ENCODE peak calls at places on chromosome 6, in ten cellular contexts. C is GM04504; Y is cardiac muscle cell; A is neural crest cell; O is AG10803; K is OCI-LY7; W is stimulated activated effector memory CD8-positive, alpha-beta T cell treated with anti-CD3 and anti-CD28 coated beads, Interleukin-12 subunit alpha, Interleukin-12 subunit beta, amount 100 ng/mL, for 72 hours; R is NCI-H187 treated with DMSO at 0.1 percent for 48 hours; S is LoVo; J is amygdala. D is an unnamed sample.

GRCh38 chr6:1708820-1709612 is 99.3 kb downstream of the FOXC1 start:
- DNase-seq in C (no peak), Y (no peak), A (peak; percentile 8), O (no peak), K (no peak), W (no peak), R (no peak), S (no peak), J (no peak), D (no peak)

GRCh38 chr6:81861281-81861680 is 108.8 kb upstream of the TENT5A start:
- DNase-seq in C (no peak), Y (no peak), A (no peak), O (no peak), K (no peak), W (no peak), R (no peak), S (no peak), J (no peak), D (no peak)

GRCh38 chr6:154297711-154298110 is 58.9 kb downstream of the IPCEF1 start:
- DNase-seq in C (no peak), Y (peak; percentile 72), A (no peak), O (peak; percentile 44), K (no peak), W (no peak), R (no peak), S (no peak), J (no peak), D (no peak)

GRCh38 chr6:53432318-53433161 is 83.8 kb upstream of the ELOVL5 start:
- DNase-seq in C (no peak), Y (no peak), A (no peak), O (peak; percentile 58), K (no peak), W (no peak), R (no peak), S (no peak), J (no peak), D (no peak)

GRCh38 chr6:152206072-152206818 is 398.8 kb downstream of the ESR1 start:
- DNase-seq in C (no peak), Y (peak; percentile 13), A (peak; percentile 8), O (peak; percentile 9), K (peak; percentile 32), W (no peak), R (no peak), S (no peak), J (no peak), D (no peak)

GRCh38 chr6:115882174-115882573 is 178.5 kb downstream of the FRK start:
- DNase-seq in C (no peak), Y (no peak), A (no peak), O (no peak), K (no peak), W (no peak), R (no peak), S (no peak), J (no peak), D (no peak)

GRCh38 chr6:138973481-138974140 is 14.4 kb downstream of the REPS1 start:
- DNase-seq in C (no peak), Y (no peak), A (no peak), O (peak; percentile 52), K (no peak), W (no peak), R (no peak), S (no peak), J (no peak), D (no peak)

GRCh38 chr6:81997091-81997926 is 244.8 kb upstream of the TENT5A start:
- DNase-seq in C (peak; percentile 80), Y (no peak), A (no peak), O (peak; percentile 89), K (no peak), W (no peak), R (no peak), S (no peak), J (no peak), D (no peak)

GRCh38 chr6:30821862-30822784 is 62.2 kb upstream of the DDR1 start:
- DNase-seq in C (no peak), Y (peak; percentile 30), A (no peak), O (peak; percentile 51), K (peak; percentile 62), W (no peak), R (no peak), S (peak; percentile 51), J (no peak), D (peak; percentile 50)

GRCh38 chr6:152720964-152721363 is 23.3 kb downstream of the MYCT1 start:
- DNase-seq in C (no peak), Y (no peak), A (no peak), O (no peak), K (peak; percentile 55), W (no peak), R (no peak), S (no peak), J (no peak), D (no peak)

GRCh38 chr6:16105874-16106273 is 23.0 kb upstream of the MYLIP start:
- DNase-seq in C (no peak), Y (no peak), A (no peak), O (peak; percentile 40), K (no peak), W (no peak), R (no peak), S (no peak), J (no peak), D (no peak)

GRCh38 chr6:33392168-33392947 is 735 bp downstream of the KIFC1 start:
- DNase-seq in C (no peak), Y (no peak), A (no peak), O (no peak), K (peak; percentile 42), W (no peak), R (no peak), S (no peak), J (no peak), D (no peak)

GRCh38 chr6:97440590-97441176 is 157.7 kb upstream of the MMS22L start:
- DNase-seq in C (peak; percentile 5), Y (peak; percentile 77), A (peak; percentile 36), O (peak; percentile 22), K (peak; percentile 2), W (no peak), R (no peak), S (peak; percentile 2), J (peak; percentile 70), D (peak; percentile 1)